ENCODE peak calls at places on chromosome 6, in six cellular contexts. H, M, W, L, O and B are unnamed samples.
A peak's percentile ranks its signal among the peaks of the same experiment; 100 is the strongest.

GRCh38 chr6:153231048-153231635 is 100.1 kb upstream of the RGS17 start:
- DNase-seq in W (peak; percentile 43), L (no peak), M (peak; percentile 31), H (no peak), O (peak; percentile 47), B (peak; percentile 49)

GRCh38 chr6:46954819-46955520 is 33.2 kb upstream of the ADGRF5 start:
- DNase-seq in W (no peak), L (no peak), O (peak; percentile 54), M (no peak), H (no peak), B (no peak)

GRCh38 chr6:127402890-127403617 is 56.1 kb downstream of the KIAA0408 start:
- DNase-seq in W (no peak), M (no peak), L (no peak), O (no peak), H (no peak), B (no peak)

GRCh38 chr6:169976301-169977081 is 225.1 kb downstream of the ERMARD start:
- DNase-seq in M (no peak), H (no peak), O (no peak), L (no peak), W (no peak), B (no peak)

GRCh38 chr6:27667651-27668441 is 194.9 kb upstream of the ZNF184 start:
- DNase-seq in M (no peak), O (no peak), W (no peak), H (no peak), L (no peak), B (no peak)

GRCh38 chr6:151502499-151502898 is 8.7 kb downstream of the CCDC170 start:
- DNase-seq in O (no peak), L (no peak), M (no peak), H (no peak), W (no peak), B (no peak)

GRCh38 chr6:45533394-45533793 is 155.7 kb upstream of the SUPT3H start:
- DNase-seq in W (no peak), O (no peak), L (no peak), H (no peak), M (no peak), B (no peak)

GRCh38 chr6:32604434-32604877 is 14.8 kb upstream of the HLA-DRB1 start:
- DNase-seq in M (no peak), W (no peak), O (no peak), H (no peak), L (no peak), B (peak; percentile 28)

GRCh38 chr6:158417760-158418098 is 105.5 kb downstream of the TULP4 start:
- DNase-seq in H (peak; percentile 37), O (no peak), W (no peak), M (no peak), L (no peak), B (no peak)